ENCODE peak calls at places on chromosomes 4 and X, in eight cellular contexts. L, F, I, R, C, Z, A and Y are unnamed samples.

GRCh38 chrX:133444952-133445831 is 29.9 kb upstream of the GPC4 start:
- DNase-seq in L (no peak), F (no peak), I (no peak), R (no peak), C (no peak), Z (peak; percentile 31), A (peak; percentile 52), Y (no peak)

GRCh38 chrX:1164322-1165288 is 47.8 kb downstream of the CRLF2 start:
- DNase-seq in L (no peak), F (no peak), I (no peak), R (no peak), C (no peak), Z (peak; percentile 45), A (no peak), Y (no peak)

GRCh38 chr4:70705146-70705855 is 16.5 kb upstream of the RUFY3 start:
- DNase-seq in L (peak; percentile 77), F (no peak), I (peak; percentile 91), R (peak; percentile 63), C (peak; percentile 77), Z (peak; percentile 61), A (peak; percentile 81), Y (peak; percentile 34)

GRCh38 chr4:39528056-39528465 is 822 bp upstream of the UGDH start:
- DNase-seq in L (no peak), F (no peak), I (peak; percentile 96), R (no peak), C (no peak), Z (no peak), A (no peak), Y (peak; percentile 76)

GRCh38 chr4:99723555-99724450 is 66.2 kb upstream of the C4orf54 start:
- DNase-seq in L (peak; percentile 31), F (no peak), I (peak; percentile 81), R (peak; percentile 71), C (peak; percentile 58), Z (peak; percentile 81), A (peak; percentile 90), Y (peak; percentile 53)

GRCh38 chrX:103442536-103442901 is 66.2 kb downstream of the BEX3 start:
- DNase-seq in L (no peak), F (no peak), I (no peak), R (no peak), C (no peak), Z (no peak), A (peak; percentile 82), Y (peak; percentile 44)

GRCh38 chrX:19121898-19122640 is at the start of gene ADGRG2:
- DNase-seq in L (peak; percentile 31), F (no peak), I (peak; percentile 85), R (peak; percentile 56), C (peak; percentile 30), Z (peak; percentile 35), A (peak; percentile 25), Y (no peak)

GRCh38 chr4:170269950-170270349 is 180.2 kb upstream of the AADAT start:
- DNase-seq in L (no peak), F (no peak), I (no peak), R (no peak), C (no peak), Z (no peak), A (no peak), Y (no peak)

GRCh38 chr4:24686866-24687672 is 102.7 kb upstream of the DHX15 start:
- DNase-seq in L (no peak), F (no peak), I (no peak), R (peak; percentile 66), C (peak; percentile 30), Z (peak; percentile 63), A (no peak), Y (peak; percentile 7)

GRCh38 chrX:52576946-52577345 is 60.1 kb upstream of the XAGE1B start:
- DNase-seq in L (no peak), F (no peak), I (no peak), R (no peak), C (no peak), Z (no peak), A (peak; percentile 46), Y (no peak)

GRCh38 chrX:1224954-1225353 is 12.5 kb upstream of the CRLF2 start:
- DNase-seq in L (no peak), F (no peak), I (peak; percentile 21), R (no peak), C (no peak), Z (no peak), A (no peak), Y (no peak)

GRCh38 chrX:153983321-153983729 is 10.8 kb downstream of the TMEM187 start:
- DNase-seq in L (no peak), F (no peak), I (no peak), R (no peak), C (no peak), Z (no peak), A (no peak), Y (no peak)

GRCh38 chr4:108247511-108248088 is 78.9 kb upstream of the LEF1 start:
- DNase-seq in L (no peak), F (no peak), I (peak; percentile 65), R (no peak), C (no peak), Z (no peak), A (peak; percentile 2), Y (no peak)

GRCh38 chr4:157290622-157291021 is 70.1 kb downstream of the GRIA2 start:
- DNase-seq in L (no peak), F (no peak), I (no peak), R (no peak), C (no peak), Z (no peak), A (no peak), Y (no peak)

GRCh38 chr4:88526221-88526815 is 2.7 kb upstream of the PYURF start:
- DNase-seq in L (no peak), F (no peak), I (no peak), R (no peak), C (no peak), Z (no peak), A (peak; percentile 49), Y (no peak)

GRCh38 chr4:15714616-15715015 is 11.8 kb downstream of the BST1 start:
- DNase-seq in L (peak; percentile 34), F (no peak), I (no peak), R (no peak), C (no peak), Z (no peak), A (no peak), Y (no peak)

GRCh38 chr4:5366421-5366820 is 315.1 kb downstream of the STK32B start:
- DNase-seq in L (no peak), F (no peak), I (no peak), R (no peak), C (no peak), Z (no peak), A (peak; percentile 82), Y (peak; percentile 43)

GRCh38 chr4:5365071-5366008 is 314.1 kb downstream of the STK32B start:
- DNase-seq in L (peak; percentile 36), F (no peak), I (no peak), R (peak; percentile 35), C (no peak), Z (peak; percentile 39), A (peak; percentile 99), Y (peak; percentile 98)

GRCh38 chr4:5364406-5364805 is 313.1 kb downstream of the STK32B start:
- DNase-seq in L (no peak), F (no peak), I (no peak), R (no peak), C (no peak), Z (no peak), A (no peak), Y (no peak)

GRCh38 chr4:5368426-5368825 is 317.1 kb downstream of the STK32B start:
- DNase-seq in L (no peak), F (no peak), I (no peak), R (no peak), C (no peak), Z (no peak), A (no peak), Y (no peak)

GRCh38 chr4:5366009-5366386 is 314.7 kb downstream of the STK32B start:
- DNase-seq in L (no peak), F (no peak), I (no peak), R (no peak), C (no peak), Z (no peak), A (no peak), Y (no peak)
- H3K27ac ChIP-seq in L (no peak overlapping the region), F (peak overlapping the region; percentile 81), I (no peak overlapping the region), R (no peak overlapping the region), C (no peak overlapping the region), Z (peak overlapping the region; percentile 72), A (peak overlapping the region; percentile 82), Y (peak overlapping the region; percentile 91)

GRCh38 chr4:38055566-38055965 is 95.4 kb downstream of the PTTG2 start:
- DNase-seq in L (no peak), F (no peak), I (no peak), R (no peak), C (no peak), Z (no peak), A (no peak), Y (no peak)
- H3K27ac ChIP-seq in L (peak overlapping the region; percentile 29), F (peak overlapping the region; percentile 44), I (no peak overlapping the region), R (peak overlapping the region; percentile 74), C (peak overlapping the region; percentile 75), Z (peak overlapping the region; percentile 56), A (no peak overlapping the region), Y (no peak overlapping the region)

GRCh38 chrX:40085086-40085551 is 12.6 kb downstream of the BCOR start:
- DNase-seq in L (no peak), F (no peak), I (no peak), R (no peak), C (peak; percentile 17), Z (no peak), A (no peak), Y (no peak)

GRCh38 chrX:40084471-40084870 is 13.3 kb downstream of the BCOR start:
- DNase-seq in L (no peak), F (no peak), I (no peak), R (no peak), C (no peak), Z (no peak), A (no peak), Y (no peak)

GRCh38 chrX:40086569-40087335 is 11.0 kb downstream of the BCOR start:
- DNase-seq in L (no peak), F (no peak), I (no peak), R (no peak), C (no peak), Z (no peak), A (no peak), Y (no peak)

GRCh38 chrX:40083979-40084359 is 13.8 kb downstream of the BCOR start:
- DNase-seq in L (no peak), F (no peak), I (no peak), R (no peak), C (no peak), Z (no peak), A (no peak), Y (no peak)

GRCh38 chrX:40085714-40086113 is 12.0 kb downstream of the BCOR start:
- DNase-seq in L (no peak), F (no peak), I (peak; percentile 71), R (no peak), C (no peak), Z (peak; percentile 49), A (no peak), Y (no peak)
- H3K27ac ChIP-seq in L (no peak overlapping the region), F (peak overlapping the region; percentile 51), I (no peak overlapping the region), R (peak overlapping the region; percentile 75), C (no peak overlapping the region), Z (peak overlapping the region; percentile 83), A (no peak overlapping the region), Y (no peak overlapping the region)

GRCh38 chrX:40538391-40538790 is 42.4 kb upstream of the ATP6AP2 start:
- DNase-seq in L (no peak), F (no peak), I (no peak), R (no peak), C (no peak), Z (no peak), A (no peak), Y (no peak)
- H3K27ac ChIP-seq in L (no peak overlapping the region), F (no peak overlapping the region), I (no peak overlapping the region), R (no peak overlapping the region), C (no peak overlapping the region), Z (no peak overlapping the region), A (no peak overlapping the region), Y (no peak overlapping the region)

GRCh38 chr4:138222041-138222440 is 20.1 kb downstream of the SLC7A11 start:
- DNase-seq in L (no peak), F (no peak), I (no peak), R (no peak), C (no peak), Z (peak; percentile 23), A (no peak), Y (peak; percentile 66)
- H3K27ac ChIP-seq in L (no peak overlapping the region), F (no peak overlapping the region), I (no peak overlapping the region), R (no peak overlapping the region), C (no peak overlapping the region), Z (peak overlapping the region; percentile 13), A (no peak overlapping the region), Y (peak overlapping the region; percentile 60)